ENCODE peak calls at places on chromosomes 6 and 20, in four cellular contexts. O, E, Y and V are unnamed samples.

GRCh38 chr6:117440558-117441525 is 15.1 kb upstream of the ROS1 start:
- DNase-seq in O (no peak), E (no peak), Y (no peak), V (no peak)

GRCh38 chr6:6798430-6798829 is 209.9 kb downstream of the LY86 start:
- DNase-seq in O (no peak), E (no peak), Y (no peak), V (no peak)

GRCh38 chr20:36645998-36646397 is at the start of gene SLA2:
- DNase-seq in O (peak; percentile 88), E (peak; percentile 27), Y (no peak), V (no peak)

GRCh38 chr6:73679009-73679408 is 17.0 kb upstream of the CD109 start:
- DNase-seq in O (no peak), E (no peak), Y (no peak), V (no peak)

GRCh38 chr6:37171141-37171969 is 1.4 kb downstream of the PIM1 start:
- DNase-seq in O (peak; percentile 71), E (no peak), Y (no peak), V (peak; percentile 48)

GRCh38 chr6:156450421-156450820 is 326.8 kb upstream of the ARID1B start:
- DNase-seq in O (no peak), E (no peak), Y (no peak), V (no peak)

GRCh38 chr6:150200428-150201105 is 57.7 kb downstream of the PPP1R14C start:
- DNase-seq in O (no peak), E (no peak), Y (no peak), V (no peak)

GRCh38 chr20:35363190-35363589 is 48.6 kb downstream of the UQCC1 start:
- DNase-seq in O (no peak), E (no peak), Y (no peak), V (no peak)

GRCh38 chr6:36463686-36464085 is 20.9 kb downstream of the KCTD20 start:
- DNase-seq in O (no peak), E (no peak), Y (no peak), V (no peak)

GRCh38 chr20:49758781-49759180 is 45.1 kb upstream of the B4GALT5 start:
- DNase-seq in O (no peak), E (no peak), Y (no peak), V (no peak)

GRCh38 chr20:43938932-43939761 is 24.5 kb downstream of the TOX2 start:
- DNase-seq in O (no peak), E (no peak), Y (no peak), V (no peak)

GRCh38 chr6:42742116-42742894 is 3.6 kb downstream of the TBCC start:
- DNase-seq in O (no peak), E (no peak), Y (no peak), V (no peak)

GRCh38 chr20:48149887-48150286 is 364.6 kb upstream of the SULF2 start:
- DNase-seq in O (no peak), E (no peak), Y (no peak), V (no peak)

GRCh38 chr6:41713650-41714291 is 21.6 kb downstream of the TFEB start:
- DNase-seq in O (peak; percentile 70), E (no peak), Y (no peak), V (no peak)

GRCh38 chr6:35511980-35512379 is 716 bp downstream of the TULP1 start:
- DNase-seq in O (no peak), E (no peak), Y (no peak), V (no peak)

GRCh38 chr6:152310371-152310954 is 326.7 kb downstream of the SYNE1 start:
- DNase-seq in O (no peak), E (no peak), Y (no peak), V (no peak)

GRCh38 chr20:52192296-52193007 is 873 bp upstream of the ZFP64 start:
- DNase-seq in O (peak; percentile 70), E (peak; percentile 7), Y (no peak), V (no peak)

GRCh38 chr6:13421425-13422057 is 65.9 kb downstream of the GFOD1 start:
- DNase-seq in O (no peak), E (no peak), Y (no peak), V (no peak)

GRCh38 chr6:136628996-136629395 is 78.8 kb upstream of the MAP7 start:
- DNase-seq in O (no peak), E (no peak), Y (no peak), V (no peak)

GRCh38 chr6:75488026-75488425 is 5.6 kb downstream of the FILIP1 start:
- DNase-seq in O (no peak), E (no peak), Y (no peak), V (no peak)

GRCh38 chr6:4554645-4555044 is 221.6 kb upstream of the CDYL start:
- DNase-seq in O (no peak), E (no peak), Y (no peak), V (no peak)

GRCh38 chr20:4225778-4226177 is 210.4 kb upstream of the RNF24 start:
- DNase-seq in O (no peak), E (no peak), Y (no peak), V (no peak)

GRCh38 chr6:30930506-30930905 is 1.5 kb downstream of the SFTA2 start:
- DNase-seq in O (no peak), E (no peak), Y (no peak), V (no peak)

GRCh38 chr20:38143238-38143645 is 21.8 kb downstream of the TGM2 start:
- DNase-seq in O (peak; percentile 88), E (no peak), Y (no peak), V (no peak)

GRCh38 chr6:105162377-105162776 is 17.4 kb downstream of the POPDC3 start:
- DNase-seq in O (no peak), E (no peak), Y (no peak), V (no peak)

GRCh38 chr20:7930386-7930785 is 9.9 kb downstream of the HAO1 start:
- DNase-seq in O (no peak), E (no peak), Y (no peak), V (no peak)

GRCh38 chr6:156883497-156884252 is 106.5 kb downstream of the ARID1B start:
- DNase-seq in O (peak; percentile 69), E (no peak), Y (no peak), V (no peak)

GRCh38 chr20:56636701-56637100 is 7.6 kb downstream of the TFAP2C start:
- DNase-seq in O (no peak), E (no peak), Y (no peak), V (no peak)

GRCh38 chr6:153058291-153058690 is 55.8 kb upstream of the MTRF1L start:
- DNase-seq in O (no peak), E (no peak), Y (no peak), V (no peak)

GRCh38 chr6:111871725-111872520 is 1.3 kb downstream of the FYN start:
- DNase-seq in O (no peak), E (no peak), Y (no peak), V (no peak)

GRCh38 chr6:125947581-125947980 is 9.0 kb upstream of the HINT3 start:
- DNase-seq in O (peak; percentile 72), E (no peak), Y (no peak), V (no peak)

GRCh38 chr6:6328451-6328850 is 8.0 kb upstream of the F13A1 start:
- DNase-seq in O (no peak), E (no peak), Y (no peak), V (no peak)

GRCh38 chr6:107561325-107561724 is 71.4 kb downstream of the SOBP start:
- DNase-seq in O (no peak), E (no peak), Y (no peak), V (no peak)

GRCh38 chr6:5995705-5996686 is 10.7 kb downstream of the NRN1 start:
- DNase-seq in O (peak; percentile 66), E (no peak), Y (no peak), V (no peak)

GRCh38 chr20:5510446-5510845 is 193.7 kb upstream of the PROKR2 start:
- DNase-seq in O (no peak), E (no peak), Y (peak; percentile 45), V (no peak)

GRCh38 chr20:59772931-59773913 is 160.2 kb downstream of the SYCP2 start:
- DNase-seq in O (peak; percentile 65), E (no peak), Y (peak; percentile 82), V (no peak)

GRCh38 chr6:30814137-30815084 is 69.9 kb upstream of the DDR1 start:
- DNase-seq in O (peak; percentile 57), E (no peak), Y (no peak), V (no peak)